ENCODE peak calls at places on chromosome 2, in eight cellular contexts. E is heart right ventricle, P is lower lobe of right lung, D is psoas muscle, Q is thyroid gland, W is left lung, Y is OCI-LY7, J is upper lobe of right lung. Z is an unnamed sample.

GRCh38 chr2:71906357-71906973 is 241.2 kb downstream of the CYP26B1 start:
- DNase-seq in P (no peak), D (no peak), Y (no peak), J (no peak), Q (no peak), E (no peak), W (no peak), Z (no peak)

GRCh38 chr2:217797170-217797569 is 205.6 kb downstream of the TNS1 start:
- DNase-seq in P (no peak), Y (no peak), Q (no peak), W (no peak), J (no peak), D (no peak), E (no peak), Z (no peak)

GRCh38 chr2:180124273-180124881 is 117.3 kb upstream of the CWC22 start:
- DNase-seq in W (no peak), D (no peak), E (no peak), P (no peak), Y (peak; percentile 64), Q (no peak), J (no peak), Z (peak; percentile 49)

GRCh38 chr2:104915107-104915793 is 61.3 kb downstream of the POU3F3 start:
- DNase-seq in Q (no peak), J (no peak), E (no peak), W (no peak), P (no peak), D (no peak), Y (no peak), Z (no peak)

GRCh38 chr2:215604631-215605030 is 168.8 kb upstream of the FN1 start:
- DNase-seq in J (no peak), W (no peak), Y (no peak), D (no peak), Q (no peak), P (no peak), E (no peak), Z (no peak)

GRCh38 chr2:127646487-127647241 is 711 bp downstream of the GPR17 start:
- DNase-seq in Y (no peak), P (peak; percentile 45), W (no peak), Q (no peak), D (peak; percentile 15), J (no peak), E (no peak), Z (no peak)

GRCh38 chr2:217162533-217162932 is 302.7 kb upstream of the TNP1 start:
- DNase-seq in Q (no peak), E (peak; percentile 28), P (no peak), J (no peak), W (no peak), D (no peak), Y (no peak), Z (peak; percentile 1)

GRCh38 chr2:233094614-233095013 is 34.5 kb downstream of the INPP5D start:
- DNase-seq in E (no peak), J (no peak), Q (no peak), W (no peak), P (no peak), D (no peak), Y (no peak), Z (no peak)

GRCh38 chr2:18526429-18526828 is 34.0 kb downstream of the RDH14 start:
- DNase-seq in P (no peak), W (no peak), E (no peak), Q (no peak), Y (no peak), J (no peak), D (no peak), Z (no peak)

GRCh38 chr2:61179701-61180639 is 18.0 kb downstream of the C2orf74 start:
- DNase-seq in E (peak; percentile 80), W (peak; percentile 73), P (no peak), Y (no peak), D (peak; percentile 62), J (no peak), Q (peak; percentile 37), Z (no peak)

GRCh38 chr2:220104871-220105351 is 477.5 kb downstream of the SLC4A3 start:
- DNase-seq in Y (no peak), P (no peak), D (no peak), J (no peak), Q (peak; percentile 68), W (no peak), E (peak; percentile 31), Z (no peak)

GRCh38 chr2:18912225-18912888 is 323.0 kb upstream of the NT5C1B start:
- DNase-seq in E (no peak), Y (no peak), P (no peak), D (no peak), Q (no peak), J (no peak), W (no peak), Z (no peak)

GRCh38 chr2:240921319-240922233 is 15.4 kb downstream of the CROCC2 start:
- DNase-seq in J (peak; percentile 60), D (peak; percentile 80), E (peak; percentile 13), Y (no peak), Q (peak; percentile 16), W (peak; percentile 71), P (peak; percentile 46), Z (no peak)

GRCh38 chr2:20583425-20583881 is 67.4 kb downstream of the HS1BP3 start:
- DNase-seq in Y (no peak), W (no peak), E (no peak), J (peak; percentile 57), P (no peak), D (no peak), Q (no peak), Z (no peak)

GRCh38 chr2:41972819-41973218 is 75.0 kb upstream of the PKDCC start:
- DNase-seq in Y (no peak), J (no peak), Q (no peak), P (no peak), D (no peak), W (no peak), E (no peak), Z (no peak)

GRCh38 chr2:140177081-140177480 is 1396.9 kb upstream of the NXPH2 start:
- DNase-seq in Y (no peak), P (no peak), W (no peak), E (no peak), D (no peak), Q (no peak), J (no peak), Z (no peak)

DNA sequence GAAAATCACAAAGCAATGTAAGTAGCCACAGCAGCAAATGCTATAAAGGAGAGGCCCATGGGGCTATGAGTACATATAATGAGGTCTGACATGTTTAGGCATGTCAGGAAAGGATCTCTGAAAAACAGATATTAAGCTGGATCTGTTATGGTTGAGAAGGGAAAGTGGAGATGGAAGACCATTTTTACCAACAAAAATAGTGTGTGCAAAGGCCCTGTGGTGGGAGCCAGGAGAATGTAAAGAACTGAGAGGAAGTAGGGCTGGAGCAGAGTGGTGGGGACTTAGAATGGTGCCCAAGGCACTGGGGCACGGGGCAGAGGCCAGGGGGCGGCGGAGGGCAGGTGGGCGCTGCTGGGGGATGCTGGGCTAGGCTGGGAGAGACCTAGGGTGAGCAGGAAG is 5.1 kb upstream of the AGFG1 start:
- DNase-seq in Y (no peak), P (no peak), D (no peak), J (no peak), W (no peak), Q (no peak), E (no peak), Z (no peak)
- H3K4me1 ChIP-seq in Y (no peaks in the 10 kb centered on the region), P (peaks cover 4% of the 10 kb centered on the region), D (no peaks in the 10 kb centered on the region), J (no peaks in the 10 kb centered on the region), W (peaks cover 19% of the 10 kb centered on the region), Q (no peaks in the 10 kb centered on the region), E (no peaks in the 10 kb centered on the region), Z (peaks cover 11% of the 10 kb centered on the region)

DNA sequence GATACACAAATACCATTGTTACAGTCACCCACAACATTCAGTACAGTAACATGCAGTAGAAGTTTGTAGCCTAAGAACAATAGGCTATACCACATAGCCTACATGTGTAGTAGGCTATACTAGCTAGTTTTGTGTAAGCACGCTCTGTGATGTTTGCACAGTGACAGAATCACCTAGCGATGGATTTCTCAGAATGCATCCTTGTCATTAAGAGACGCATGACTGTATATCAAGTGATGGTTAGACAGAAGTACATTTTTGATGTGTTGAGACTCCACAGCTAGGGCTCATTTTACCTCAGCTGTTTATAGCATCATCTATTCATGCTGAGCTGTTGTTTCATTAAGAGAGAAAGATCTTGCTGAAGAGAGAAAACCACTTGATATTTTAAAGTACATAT is 19.4 kb downstream of the PLEKHA3 start:
- DNase-seq in D (no peak), P (no peak), Q (no peak), E (no peak), J (no peak), W (no peak), Y (no peak), Z (no peak)
- H3K36me3 ChIP-seq in D (peaks cover 4% of the 10 kb centered on the region), P (peaks cover 100% of the 10 kb centered on the region), Q (peaks cover 73% of the 10 kb centered on the region), E (no peaks in the 10 kb centered on the region), J (peaks cover 100% of the 10 kb centered on the region), W (peaks cover 100% of the 10 kb centered on the region), Y (peaks cover 86% of the 10 kb centered on the region), Z (peaks cover 13% of the 10 kb centered on the region)

GRCh38 chr2:234368861-234369261 is 128.0 kb downstream of the ARL4C start:
- DNase-seq in D (no peak), W (peak; percentile 47), Y (no peak), E (no peak), J (no peak), P (no peak), Q (peak; percentile 20), Z (peak; percentile 11)
- H3K27ac ChIP-seq in D (no peak overlapping the region), W (peak overlapping the region; percentile 26), Y (no peak overlapping the region), E (no peak overlapping the region), J (peak overlapping the region; percentile 14), P (no peak overlapping the region), Q (no peak overlapping the region), Z (no peak overlapping the region)

GRCh38 chr2:43689999-43690398 is 13.8 kb upstream of the C1GALT1C1L start:
- DNase-seq in Y (no peak), E (no peak), Q (no peak), D (no peak), J (no peak), P (no peak), W (no peak), Z (no peak)

DNA sequence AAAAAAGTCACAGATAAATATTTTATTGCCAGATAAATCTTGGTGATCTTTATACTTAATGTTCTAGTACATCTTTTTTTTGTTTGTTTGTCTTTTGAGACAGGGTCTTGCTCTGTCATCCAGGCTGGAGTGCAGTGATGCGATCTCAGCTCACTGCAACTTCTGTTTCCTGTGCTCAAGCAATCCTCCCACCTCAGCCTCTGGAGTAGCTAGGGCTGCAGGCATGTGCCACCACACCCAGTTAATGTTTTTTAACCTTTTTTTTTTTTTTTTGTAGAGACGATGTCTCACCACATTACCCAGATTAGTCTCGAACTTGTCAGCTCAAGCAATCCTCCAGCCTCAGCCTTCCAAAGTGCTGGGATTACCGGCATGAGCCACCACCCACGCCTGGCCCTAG is 9.1 kb upstream of the C1GALT1C1L start:
- DNase-seq in W (no peak), J (no peak), P (no peak), Q (no peak), Y (no peak), E (no peak), D (no peak), Z (no peak)
- H3K4me1 ChIP-seq in W (no peaks in the 10 kb centered on the region), J (no peaks in the 10 kb centered on the region), P (no peaks in the 10 kb centered on the region), Q (no peaks in the 10 kb centered on the region), Y (no peaks in the 10 kb centered on the region), E (no peaks in the 10 kb centered on the region), D (no peaks in the 10 kb centered on the region), Z (no peaks in the 10 kb centered on the region)